ENCODE peak calls at places on chromosomes 13 and 19, in eight cellular contexts. T, U, M, B, R, S, D and H are unnamed samples.

GRCh38 chr19:49554701-49555181 is 25.6 kb downstream of the NOSIP start:
- DNase-seq in T (peak; percentile 48), U (no peak), M (peak; percentile 40), B (no peak), R (no peak), S (no peak), D (peak; percentile 42), H (no peak)

GRCh38 chr19:48737360-48737998 is 2.9 kb downstream of the RASIP1 start:
- DNase-seq in T (no peak), U (no peak), M (no peak), B (peak; percentile 88), R (peak; percentile 33), S (no peak), D (no peak), H (peak; percentile 52)

GRCh38 chr13:101640797-101641400 is 188.4 kb downstream of the ITGBL1 start:
- DNase-seq in T (no peak), U (no peak), M (no peak), B (no peak), R (peak; percentile 92), S (no peak), D (no peak), H (no peak)

GRCh38 chr19:15288146-15288963 is 44.0 kb downstream of the BRD4 start:
- DNase-seq in T (no peak), U (no peak), M (no peak), B (no peak), R (no peak), S (no peak), D (no peak), H (no peak)

GRCh38 chr19:18656337-18657086 is 19.7 kb downstream of the KLHL26 start:
- DNase-seq in T (no peak), U (no peak), M (no peak), B (peak; percentile 42), R (peak; percentile 1), S (no peak), D (no peak), H (no peak)

GRCh38 chr13:36549771-36550170 is 117.5 kb downstream of the CCNA1 start:
- DNase-seq in T (no peak), U (no peak), M (peak; percentile 28), B (no peak), R (no peak), S (no peak), D (no peak), H (no peak)

GRCh38 chr13:102903659-102904407 is 58.0 kb downstream of the ERCC5 start:
- DNase-seq in T (no peak), U (no peak), M (no peak), B (peak; percentile 58), R (no peak), S (no peak), D (no peak), H (no peak)

GRCh38 chr19:40920300-40921004 is 38.4 kb upstream of the CYP2A7 start:
- DNase-seq in T (no peak), U (no peak), M (no peak), B (no peak), R (no peak), S (no peak), D (no peak), H (no peak)

GRCh38 chr19:55685776-55686175 is 10.8 kb downstream of the EPN1 start:
- DNase-seq in T (no peak), U (no peak), M (no peak), B (no peak), R (no peak), S (no peak), D (no peak), H (no peak)

GRCh38 chr13:98508280-98509074 is 68.4 kb downstream of the STK24 start:
- DNase-seq in T (no peak), U (no peak), M (no peak), B (no peak), R (peak; percentile 95), S (no peak), D (no peak), H (no peak)

GRCh38 chr19:9353011-9353410 is 9.8 kb upstream of the ZNF177 start:
- DNase-seq in T (no peak), U (no peak), M (no peak), B (no peak), R (no peak), S (no peak), D (no peak), H (no peak)

GRCh38 chr19:52428937-52429336 is at the start of gene ZNF534:
- DNase-seq in T (no peak), U (no peak), M (no peak), B (no peak), R (no peak), S (no peak), D (no peak), H (no peak)
- H3K9me3 ChIP-seq in T (peaks cover 10% of the 10 kb centered on the region), U (peaks cover 93% of the 10 kb centered on the region), M (peaks cover 68% of the 10 kb centered on the region), B (peaks cover 20% of the 10 kb centered on the region), R (peaks cover 7% of the 10 kb centered on the region), S (no peaks in the 10 kb centered on the region), D (peaks cover 13% of the 10 kb centered on the region), H (peaks cover 53% of the 10 kb centered on the region)

DNA sequence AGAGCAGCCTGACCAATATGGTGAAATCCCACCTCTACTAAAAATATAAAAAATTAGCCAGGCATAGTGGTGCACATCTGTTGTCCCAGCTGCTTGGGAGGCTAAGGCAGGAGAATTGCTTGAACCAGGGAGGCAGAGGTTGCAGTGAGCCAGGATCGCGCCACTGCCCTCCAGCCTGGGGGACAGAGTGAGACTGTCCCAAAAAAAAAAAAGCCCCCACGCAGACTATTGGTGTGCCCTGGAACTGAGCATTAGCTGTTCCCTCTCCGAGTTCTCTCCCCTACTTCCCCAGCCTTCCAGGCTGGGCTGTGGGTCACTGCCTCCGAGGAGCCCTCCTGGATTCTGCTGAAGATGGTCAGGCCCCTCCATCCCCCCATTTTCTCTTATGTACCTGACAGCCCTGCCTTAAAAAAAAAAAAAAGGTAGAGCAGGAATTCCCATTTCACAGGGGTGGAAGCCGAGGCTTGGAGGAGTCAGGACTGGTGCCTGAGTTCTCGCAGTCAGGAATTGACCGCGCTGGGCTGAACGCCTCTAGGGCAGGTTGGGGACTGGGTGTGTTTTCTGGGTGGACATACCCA is 1.9 kb downstream of the ADAT3 start:
- DNase-seq in T (no peak), U (no peak), M (no peak), B (no peak), R (no peak), S (no peak), D (no peak), H (no peak)
- H3K27ac ChIP-seq in T (no peak overlapping the region), U (no peak overlapping the region), M (no peak overlapping the region), B (no peak overlapping the region), R (no peak overlapping the region), S (no peak overlapping the region), D (no peak overlapping the region), H (peak overlapping the region; percentile 53)

DNA sequence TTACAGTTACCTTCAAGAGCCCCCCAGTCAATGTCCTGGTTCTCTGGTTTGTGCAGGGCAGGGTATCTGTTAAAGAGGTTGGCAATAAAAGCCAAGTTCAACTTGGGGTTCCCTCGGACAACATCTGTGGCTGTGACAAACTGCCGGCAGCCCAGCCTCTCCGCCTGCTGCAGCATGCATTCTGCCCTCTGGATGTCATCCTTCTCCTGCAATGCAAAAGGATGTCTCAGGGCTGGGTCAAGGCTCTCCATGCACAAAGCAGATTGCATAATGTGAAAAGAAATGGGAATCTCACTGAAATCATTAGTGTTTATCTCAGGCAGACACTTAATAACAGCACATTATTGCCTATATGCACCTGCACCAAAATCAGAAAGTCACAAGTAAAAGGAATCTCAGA is 35.1 kb downstream of the LCP1 start:
- DNase-seq in T (no peak), U (no peak), M (no peak), B (peak; percentile 76), R (no peak), S (no peak), D (no peak), H (no peak)
- TF ChIP-seq CTCF in T (no peak), U (no peak), M (no peak), B (peak; percentile 76), R (no peak), S (peak; percentile 25), D (no peak), H (peak; percentile 18)

DNA sequence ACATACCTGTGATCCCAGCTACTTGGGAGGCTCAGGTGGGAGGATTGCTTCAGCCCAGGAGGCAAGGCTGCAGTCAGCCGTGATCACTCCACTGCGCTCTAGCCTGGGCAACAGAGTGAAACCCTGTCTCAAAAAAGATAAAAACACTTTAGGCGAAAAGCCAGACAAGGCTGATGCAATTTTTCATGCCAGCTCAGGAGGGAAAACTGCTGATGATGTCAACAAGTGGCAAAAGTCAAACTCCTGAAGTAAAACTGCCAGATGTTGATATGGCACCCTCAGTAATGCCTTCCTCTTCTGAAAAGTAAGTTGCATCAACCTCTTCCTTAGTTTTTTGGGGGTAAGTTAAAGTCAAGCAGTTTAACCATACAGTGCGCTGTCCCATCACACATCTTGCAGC is 15.6 kb downstream of the ZNF599 start:
- DNase-seq in T (no peak), U (no peak), M (no peak), B (no peak), R (no peak), S (no peak), D (no peak), H (no peak)
- H3K9me3 ChIP-seq in T (peaks cover 41% of the 10 kb centered on the region), U (peaks cover 100% of the 10 kb centered on the region), M (peaks cover 100% of the 10 kb centered on the region), B (peaks cover 96% of the 10 kb centered on the region), R (peaks cover 66% of the 10 kb centered on the region), S (peaks cover 20% of the 10 kb centered on the region), D (peaks cover 45% of the 10 kb centered on the region), H (peaks cover 99% of the 10 kb centered on the region)

GRCh38 chr13:110407021-110407420 is 99.9 kb downstream of the COL4A2 start:
- DNase-seq in T (no peak), U (no peak), M (no peak), B (no peak), R (no peak), S (no peak), D (no peak), H (no peak)
- H3K27ac ChIP-seq in T (peak overlapping the region; percentile 69), U (peak overlapping the region; percentile 81), M (peak overlapping the region; percentile 88), B (no peak overlapping the region), R (no peak overlapping the region), S (no peak overlapping the region), D (no peak overlapping the region), H (peak overlapping the region; percentile 27)

DNA sequence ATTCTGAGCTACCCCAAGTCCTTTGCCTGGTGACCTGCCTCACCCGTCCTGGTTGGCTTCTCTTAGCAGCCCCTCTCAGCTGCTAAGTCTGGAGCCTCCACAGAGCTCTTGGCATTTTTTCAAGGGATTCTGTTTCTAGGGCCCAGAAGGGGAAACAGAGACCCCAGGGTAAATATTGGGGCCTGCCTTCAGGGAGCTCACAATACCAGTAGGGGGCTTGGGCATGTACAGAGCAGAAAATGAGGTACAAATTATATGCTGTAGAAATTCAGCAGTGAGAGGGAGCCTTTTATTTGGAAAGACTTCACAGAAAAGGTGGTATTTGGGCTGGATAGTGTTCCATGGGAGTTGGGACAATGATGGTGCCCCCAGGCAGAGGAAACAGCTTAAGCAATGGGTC is 3.7 kb downstream of the SAMD4B start:
- DNase-seq in T (no peak), U (no peak), M (no peak), B (no peak), R (no peak), S (no peak), D (no peak), H (no peak)
- TF ChIP-seq CTCF in T (no peak), U (no peak), M (no peak), B (peak; percentile 34), R (no peak), S (no peak), D (no peak), H (no peak)

GRCh38 chr19:22030680-22031079 is 19.9 kb upstream of the ZNF208 start:
- DNase-seq in T (no peak), U (no peak), M (no peak), B (no peak), R (no peak), S (no peak), D (no peak), H (no peak)
- H3K9me3 ChIP-seq in T (no peaks in the 10 kb centered on the region), U (no peaks in the 10 kb centered on the region), M (no peaks in the 10 kb centered on the region), B (peaks cover 87% of the 10 kb centered on the region), R (no peaks in the 10 kb centered on the region), S (no peaks in the 10 kb centered on the region), D (no peaks in the 10 kb centered on the region), H (no peaks in the 10 kb centered on the region)